ENCODE peak calls at places on chromosomes 16 and 17, in eight cellular contexts. H, E, Q, N, W, I, P and D are unnamed samples.

GRCh38 chr17:76791053-76791980 is 53.4 kb downstream of the MFSD11 start:
- DNase-seq in H (peak), E (no peak), Q (no peak), N (peak), W (peak), I (peak), P (no peak), D (peak)

GRCh38 chr17:35130392-35130791 is 9.0 kb downstream of the FNDC8 start:
- DNase-seq in H (no peak), E (no peak), Q (no peak), N (no peak), W (no peak), I (no peak), P (no peak), D (no peak)

GRCh38 chr16:66612422-66612821 is 7.9 kb downstream of the CMTM3 start:
- DNase-seq in H (no peak), E (no peak), Q (no peak), N (no peak), W (no peak), I (no peak), P (no peak), D (no peak)

GRCh38 chr17:19876524-19877161 is 8.9 kb upstream of the ULK2 start:
- DNase-seq in H (no peak), E (no peak), Q (no peak), N (no peak), W (no peak), I (no peak), P (no peak), D (no peak)

GRCh38 chr17:50168319-50168718 is 2.5 kb downstream of the SGCA start:
- DNase-seq in H (no peak), E (no peak), Q (no peak), N (no peak), W (no peak), I (no peak), P (no peak), D (no peak)

GRCh38 chr17:65987988-65988387 is 203.9 kb downstream of the CEP112 start:
- DNase-seq in H (peak), E (peak), Q (no peak), N (peak), W (peak), I (peak), P (peak), D (peak)

GRCh38 chr17:47277921-47278320 is 24.3 kb downstream of the ITGB3 start:
- DNase-seq in H (no peak), E (no peak), Q (no peak), N (no peak), W (peak), I (peak), P (no peak), D (peak)

GRCh38 chr17:6070280-6070894 is at the start of gene WSCD1:
- DNase-seq in H (peak), E (no peak), Q (no peak), N (no peak), W (no peak), I (no peak), P (no peak), D (peak)

GRCh38 chr17:58281511-58282011 is 826 bp upstream of the MPO start:
- DNase-seq in H (no peak), E (peak), Q (no peak), N (no peak), W (no peak), I (no peak), P (no peak), D (no peak)

GRCh38 chr17:68906638-68907037 is 48.6 kb downstream of the ABCA8 start:
- DNase-seq in H (peak), E (peak), Q (no peak), N (peak), W (peak), I (peak), P (peak), D (peak)

GRCh38 chr17:58317421-58318064 is 11.1 kb downstream of the TSPOAP1 start:
- DNase-seq in H (peak), E (peak), Q (no peak), N (peak), W (peak), I (peak), P (peak), D (peak)

GRCh38 chr17:36034127-36034526 is 16.4 kb upstream of the CCL23 start:
- DNase-seq in H (no peak), E (no peak), Q (no peak), N (no peak), W (no peak), I (no peak), P (no peak), D (no peak)

GRCh38 chr16:70304892-70305448 is 6.0 kb downstream of the DDX19B start:
- DNase-seq in H (peak), E (peak), Q (no peak), N (peak), W (no peak), I (no peak), P (no peak), D (no peak)

GRCh38 chr16:85963746-85964370 is 64.9 kb downstream of the IRF8 start:
- DNase-seq in H (no peak), E (no peak), Q (no peak), N (no peak), W (peak), I (no peak), P (no peak), D (peak)

GRCh38 chr17:45222273-45222993 is 748 bp downstream of the FMNL1 start:
- DNase-seq in H (no peak), E (peak), Q (no peak), N (no peak), W (no peak), I (no peak), P (no peak), D (no peak)

GRCh38 chr17:47728214-47728877 is 4.7 kb upstream of the TBX21 start:
- DNase-seq in H (no peak), E (no peak), Q (no peak), N (no peak), W (no peak), I (no peak), P (no peak), D (no peak)

GRCh38 chr17:74335529-74336062 is 9.6 kb downstream of the KIF19 start:
- DNase-seq in H (no peak), E (no peak), Q (no peak), N (no peak), W (no peak), I (no peak), P (no peak), D (no peak)

GRCh38 chr17:50560931-50561750 is 626 bp downstream of the CACNA1G start:
- DNase-seq in H (no peak), E (no peak), Q (no peak), N (no peak), W (no peak), I (no peak), P (no peak), D (peak)

GRCh38 chr17:1592751-1593629 is 30.4 kb upstream of the PITPNA start:
- DNase-seq in H (no peak), E (no peak), Q (no peak), N (no peak), W (no peak), I (no peak), P (no peak), D (no peak)

GRCh38 chr16:53132406-53132805 is 77.6 kb downstream of the CHD9 start:
- DNase-seq in H (no peak), E (no peak), Q (no peak), N (no peak), W (no peak), I (no peak), P (no peak), D (peak)

GRCh38 chr17:49574945-49575523 is 637 bp upstream of the NXPH3 start:
- DNase-seq in H (no peak), E (no peak), Q (no peak), N (no peak), W (no peak), I (no peak), P (no peak), D (no peak)

GRCh38 chr16:27600386-27600785 is 50.4 kb downstream of the KATNIP start:
- DNase-seq in H (no peak), E (peak), Q (peak), N (no peak), W (no peak), I (no peak), P (no peak), D (no peak)

GRCh38 chr16:67542464-67542863 is 13.8 kb downstream of the RIPOR1 start:
- DNase-seq in H (peak), E (peak), Q (no peak), N (peak), W (peak), I (peak), P (peak), D (peak)

GRCh38 chr17:5897320-5897911 is 172.8 kb upstream of the WSCD1 start:
- DNase-seq in H (no peak), E (peak), Q (peak), N (no peak), W (no peak), I (no peak), P (no peak), D (no peak)

GRCh38 chr16:82331397-82331796 is 161.4 kb upstream of the MPHOSPH6 start:
- DNase-seq in H (no peak), E (no peak), Q (no peak), N (no peak), W (no peak), I (no peak), P (no peak), D (no peak)

GRCh38 chr17:77864234-77865108 is 94.0 kb upstream of the TNRC6C start:
- DNase-seq in H (no peak), E (no peak), Q (no peak), N (no peak), W (no peak), I (no peak), P (no peak), D (no peak)

GRCh38 chr17:73952498-73953205 is 250.8 kb upstream of the RPL38 start:
- DNase-seq in H (no peak), E (peak), Q (peak), N (no peak), W (no peak), I (no peak), P (no peak), D (no peak)

GRCh38 chr16:85124636-85125346 is 12.5 kb upstream of the CIBAR2 start:
- DNase-seq in H (no peak), E (no peak), Q (no peak), N (no peak), W (no peak), I (no peak), P (no peak), D (no peak)

GRCh38 chr16:53372942-53373871 is 61.1 kb upstream of the RBL2 start:
- DNase-seq in H (peak), E (no peak), Q (no peak), N (peak), W (no peak), I (no peak), P (peak), D (no peak)

GRCh38 chr17:37744961-37745800 is at the start of gene HNF1B:
- DNase-seq in H (peak), E (peak), Q (no peak), N (no peak), W (no peak), I (no peak), P (no peak), D (no peak)
- H3K9ac ChIP-seq in H (peak), E (peak), Q (peak), N (no peak), W (no peak), I (no peak), P (peak), D (no peak)

DNA sequence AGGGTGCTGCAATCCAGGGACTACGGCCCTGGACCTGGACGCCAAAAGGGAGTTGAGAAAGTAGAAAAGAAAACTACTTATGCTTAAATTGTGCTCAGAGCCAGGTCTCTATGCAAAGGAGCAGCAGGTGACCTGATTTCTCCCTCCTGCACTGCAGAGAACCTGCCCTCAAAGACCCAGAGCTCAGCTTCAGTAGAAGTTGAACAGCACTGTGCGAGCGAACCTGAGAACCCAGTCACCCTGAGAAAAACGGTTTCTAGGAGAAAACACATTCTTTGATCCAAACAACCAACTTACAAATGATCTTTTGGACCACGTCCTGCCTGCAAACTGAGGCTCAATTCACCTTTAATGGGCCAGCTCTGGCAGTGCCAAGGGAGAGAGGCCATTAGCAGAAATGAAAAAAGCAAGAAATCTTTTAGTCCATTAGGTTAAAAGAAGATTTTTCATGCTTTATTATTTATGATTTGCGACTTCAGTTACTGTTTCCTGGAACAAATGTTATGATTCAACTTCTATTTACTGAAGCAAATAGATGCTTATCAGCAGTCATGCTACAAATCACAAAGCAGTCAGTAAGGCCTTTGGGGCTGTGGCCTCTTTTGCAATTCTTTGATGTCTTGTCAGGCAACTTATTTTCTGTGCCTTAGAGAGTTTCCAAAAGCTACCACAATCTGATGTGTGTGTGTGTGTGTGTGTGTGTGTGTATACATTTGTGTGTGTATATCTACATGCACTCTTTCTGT is 65.7 kb upstream of the LRRC37A3 start:
- DNase-seq in H (peak), E (no peak), Q (no peak), N (peak), W (peak), I (peak), P (no peak), D (peak)
- H3K9ac ChIP-seq in H (peak), E (no peak), Q (no peak), N (no peak), W (no peak), I (no peak), P (no peak), D (no peak)

GRCh38 chr17:82881900-82882714 is 42.3 kb upstream of the ZNF750 start:
- DNase-seq in H (no peak), E (no peak), Q (no peak), N (no peak), W (peak), I (no peak), P (no peak), D (no peak)
- H3K9ac ChIP-seq in H (no peak), E (no peak), Q (peak), N (no peak), W (no peak), I (no peak), P (no peak), D (peak)

GRCh38 chr16:79751785-79752184 is 151.2 kb upstream of the MAF start:
- DNase-seq in H (no peak), E (no peak), Q (no peak), N (peak), W (peak), I (no peak), P (no peak), D (no peak)

GRCh38 chr16:79752421-79752820 is 151.9 kb upstream of the MAF start:
- DNase-seq in H (no peak), E (no peak), Q (no peak), N (peak), W (peak), I (no peak), P (no peak), D (no peak)

GRCh38 chr16:79757163-79757562 is 156.6 kb upstream of the MAF start:
- DNase-seq in H (no peak), E (peak), Q (no peak), N (no peak), W (no peak), I (no peak), P (no peak), D (no peak)

GRCh38 chr16:79756571-79756970 is 156.0 kb upstream of the MAF start:
- DNase-seq in H (no peak), E (no peak), Q (no peak), N (peak), W (no peak), I (no peak), P (no peak), D (no peak)

GRCh38 chr16:79754081-79754872 is 153.7 kb upstream of the MAF start:
- DNase-seq in H (no peak), E (peak), Q (no peak), N (no peak), W (no peak), I (no peak), P (no peak), D (no peak)
- H3K9ac ChIP-seq in H (no peak), E (no peak), Q (no peak), N (no peak), W (no peak), I (no peak), P (no peak), D (peak)